ENCODE peak calls at places on chromosomes 16 and 17, in eight cellular contexts. One of them, this sample, is unnamed.

GRCh38 chr16:74984194-74984669 is 691 bp downstream of the WDR59 start:
- DNase-seq in thyroid gland: peak; percentile 11
- DNase-seq in breast epithelium: no peak
- DNase-seq in heart left ventricle: no peak
- DNase-seq in tibial nerve: no peak
- DNase-seq in Peyer's patch: no peak
- DNase-seq in uterus: no peak
- DNase-seq in suprapubic skin: no peak
- DNase-seq in this sample: no peak

GRCh38 chr17:40499551-40500189 is 1.8 kb downstream of the TNS4 start:
- DNase-seq in thyroid gland: peak; percentile 99
- DNase-seq in breast epithelium: peak; percentile 94
- DNase-seq in heart left ventricle: peak; percentile 89
- DNase-seq in tibial nerve: peak; percentile 76
- DNase-seq in Peyer's patch: peak; percentile 90
- DNase-seq in uterus: peak; percentile 90
- DNase-seq in suprapubic skin: peak; percentile 93
- DNase-seq in this sample: peak; percentile 95

GRCh38 chr16:58494981-58495860 is 4.7 kb upstream of the NDRG4 start:
- DNase-seq in thyroid gland: peak; percentile 45
- DNase-seq in breast epithelium: peak; percentile 68
- DNase-seq in heart left ventricle: peak; percentile 89
- DNase-seq in tibial nerve: peak; percentile 81
- DNase-seq in Peyer's patch: peak; percentile 65
- DNase-seq in uterus: peak; percentile 74
- DNase-seq in suprapubic skin: no peak
- DNase-seq in this sample: peak; percentile 87

GRCh38 chr16:86117235-86117634 is 218.3 kb downstream of the IRF8 start:
- DNase-seq in thyroid gland: no peak
- DNase-seq in breast epithelium: no peak
- DNase-seq in heart left ventricle: no peak
- DNase-seq in tibial nerve: no peak
- DNase-seq in Peyer's patch: peak; percentile 19
- DNase-seq in uterus: no peak
- DNase-seq in suprapubic skin: no peak
- DNase-seq in this sample: no peak

GRCh38 chr17:47703191-47703591 is 9.2 kb downstream of the TBKBP1 start:
- DNase-seq in thyroid gland: no peak
- DNase-seq in breast epithelium: no peak
- DNase-seq in heart left ventricle: no peak
- DNase-seq in tibial nerve: no peak
- DNase-seq in Peyer's patch: peak; percentile 68
- DNase-seq in uterus: no peak
- DNase-seq in suprapubic skin: no peak
- DNase-seq in this sample: no peak

GRCh38 chr16:66240996-66241395 is 125.5 kb upstream of the CDH5 start:
- DNase-seq in thyroid gland: no peak
- DNase-seq in breast epithelium: peak; percentile 35
- DNase-seq in heart left ventricle: no peak
- DNase-seq in tibial nerve: no peak
- DNase-seq in Peyer's patch: no peak
- DNase-seq in uterus: no peak
- DNase-seq in suprapubic skin: no peak
- DNase-seq in this sample: no peak

GRCh38 chr17:67027031-67027628 is 17.2 kb upstream of the CACNG1 start:
- DNase-seq in thyroid gland: no peak
- DNase-seq in breast epithelium: no peak
- DNase-seq in heart left ventricle: peak; percentile 35
- DNase-seq in tibial nerve: no peak
- DNase-seq in Peyer's patch: no peak
- DNase-seq in uterus: no peak
- DNase-seq in suprapubic skin: no peak
- DNase-seq in this sample: no peak

GRCh38 chr16:77945126-77945525 is 77.2 kb upstream of the CLEC3A start:
- DNase-seq in thyroid gland: no peak
- DNase-seq in breast epithelium: no peak
- DNase-seq in heart left ventricle: no peak
- DNase-seq in tibial nerve: no peak
- DNase-seq in Peyer's patch: no peak
- DNase-seq in uterus: no peak
- DNase-seq in suprapubic skin: no peak
- DNase-seq in this sample: no peak

GRCh38 chr17:15659663-15660062 is 24.4 kb downstream of the TRIM16 start:
- DNase-seq in thyroid gland: peak; percentile 98
- DNase-seq in breast epithelium: peak; percentile 56
- DNase-seq in heart left ventricle: peak; percentile 56
- DNase-seq in tibial nerve: no peak
- DNase-seq in Peyer's patch: no peak
- DNase-seq in uterus: no peak
- DNase-seq in suprapubic skin: no peak
- DNase-seq in this sample: peak; percentile 73

GRCh38 chr16:31700200-31700529 is 172.5 kb downstream of the AHSP start:
- DNase-seq in thyroid gland: no peak
- DNase-seq in breast epithelium: no peak
- DNase-seq in heart left ventricle: no peak
- DNase-seq in tibial nerve: no peak
- DNase-seq in Peyer's patch: no peak
- DNase-seq in uterus: no peak
- DNase-seq in suprapubic skin: peak; percentile 89
- DNase-seq in this sample: no peak

GRCh38 chr16:31698901-31699300 is 171.2 kb downstream of the AHSP start:
- DNase-seq in thyroid gland: no peak
- DNase-seq in breast epithelium: no peak
- DNase-seq in heart left ventricle: no peak
- DNase-seq in tibial nerve: no peak
- DNase-seq in Peyer's patch: no peak
- DNase-seq in uterus: no peak
- DNase-seq in suprapubic skin: no peak
- DNase-seq in this sample: no peak

GRCh38 chr16:31700530-31701388 is 172.8 kb upstream of the ZNF267 start:
- DNase-seq in thyroid gland: peak; percentile 97
- DNase-seq in breast epithelium: peak; percentile 90
- DNase-seq in heart left ventricle: peak; percentile 84
- DNase-seq in tibial nerve: peak; percentile 75
- DNase-seq in Peyer's patch: peak; percentile 97
- DNase-seq in uterus: peak; percentile 81
- DNase-seq in suprapubic skin: no peak
- DNase-seq in this sample: peak; percentile 75

GRCh38 chr16:31697744-31698125 is 170.0 kb downstream of the AHSP start:
- DNase-seq in thyroid gland: no peak
- DNase-seq in breast epithelium: no peak
- DNase-seq in heart left ventricle: no peak
- DNase-seq in tibial nerve: no peak
- DNase-seq in Peyer's patch: no peak
- DNase-seq in uterus: no peak
- DNase-seq in suprapubic skin: no peak
- DNase-seq in this sample: no peak

GRCh38 chr16:31699601-31700000 is 171.9 kb downstream of the AHSP start:
- DNase-seq in thyroid gland: no peak
- DNase-seq in breast epithelium: no peak
- DNase-seq in heart left ventricle: no peak
- DNase-seq in tibial nerve: no peak
- DNase-seq in Peyer's patch: no peak
- DNase-seq in uterus: no peak
- DNase-seq in suprapubic skin: no peak
- DNase-seq in this sample: no peak
- H3K4me3 ChIP-seq in thyroid gland: no peak overlapping the region
- H3K4me3 ChIP-seq in breast epithelium: no peak overlapping the region
- H3K4me3 ChIP-seq in heart left ventricle: no peak overlapping the region
- H3K4me3 ChIP-seq in tibial nerve: no peak overlapping the region
- H3K4me3 ChIP-seq in Peyer's patch: no peak overlapping the region
- H3K4me3 ChIP-seq in uterus: no peak overlapping the region
- H3K4me3 ChIP-seq in suprapubic skin: no peak overlapping the region
- H3K4me3 ChIP-seq in this sample: no peak overlapping the region

GRCh38 chr17:55238197-55238930 is 26.4 kb upstream of the HLF start:
- DNase-seq in thyroid gland: peak; percentile 96
- DNase-seq in breast epithelium: peak; percentile 93
- DNase-seq in heart left ventricle: peak; percentile 95
- DNase-seq in tibial nerve: peak; percentile 92
- DNase-seq in Peyer's patch: peak; percentile 95
- DNase-seq in uterus: peak; percentile 97
- DNase-seq in suprapubic skin: peak; percentile 96
- DNase-seq in this sample: peak; percentile 94
- TF ChIP-seq POLR2A in thyroid gland: no peak
- TF ChIP-seq POLR2A in breast epithelium: no peak
- TF ChIP-seq POLR2A in heart left ventricle: no peak
- TF ChIP-seq POLR2A in tibial nerve: no peak
- TF ChIP-seq POLR2A in Peyer's patch: peak; percentile 37
- TF ChIP-seq POLR2A in uterus: peak; percentile 40
- TF ChIP-seq POLR2A in suprapubic skin: no peak
- TF ChIP-seq POLR2A in this sample: peak; percentile 84

GRCh38 chr17:29008591-29008990 is 2.8 kb upstream of the SEZ6 start:
- DNase-seq in thyroid gland: no peak
- DNase-seq in breast epithelium: no peak
- DNase-seq in heart left ventricle: no peak
- DNase-seq in tibial nerve: no peak
- DNase-seq in Peyer's patch: no peak
- DNase-seq in uterus: no peak
- DNase-seq in suprapubic skin: no peak
- DNase-seq in this sample: no peak
- H3K27me3 ChIP-seq in thyroid gland: peaks cover 10% of the 10 kb centered on the region
- H3K27me3 ChIP-seq in breast epithelium: peaks cover 5% of the 10 kb centered on the region
- H3K27me3 ChIP-seq in heart left ventricle: peaks cover 46% of the 10 kb centered on the region
- H3K27me3 ChIP-seq in tibial nerve: no peaks in the 10 kb centered on the region
- H3K27me3 ChIP-seq in Peyer's patch: peaks cover 4% of the 10 kb centered on the region
- H3K27me3 ChIP-seq in uterus: peaks cover 11% of the 10 kb centered on the region
- H3K27me3 ChIP-seq in suprapubic skin: peaks cover 66% of the 10 kb centered on the region
- H3K27me3 ChIP-seq in this sample: peaks cover 19% of the 10 kb centered on the region

GRCh38 chr17:9283909-9284308 is 262.6 kb downstream of the NTN1 start:
- DNase-seq in thyroid gland: no peak
- DNase-seq in breast epithelium: no peak
- DNase-seq in heart left ventricle: no peak
- DNase-seq in tibial nerve: no peak
- DNase-seq in Peyer's patch: no peak
- DNase-seq in uterus: no peak
- DNase-seq in suprapubic skin: no peak
- DNase-seq in this sample: no peak
- H3K4me3 ChIP-seq in thyroid gland: no peak overlapping the region
- H3K4me3 ChIP-seq in breast epithelium: no peak overlapping the region
- H3K4me3 ChIP-seq in heart left ventricle: no peak overlapping the region
- H3K4me3 ChIP-seq in tibial nerve: no peak overlapping the region
- H3K4me3 ChIP-seq in Peyer's patch: no peak overlapping the region
- H3K4me3 ChIP-seq in uterus: no peak overlapping the region
- H3K4me3 ChIP-seq in suprapubic skin: no peak overlapping the region
- H3K4me3 ChIP-seq in this sample: no peak overlapping the region

DNA sequence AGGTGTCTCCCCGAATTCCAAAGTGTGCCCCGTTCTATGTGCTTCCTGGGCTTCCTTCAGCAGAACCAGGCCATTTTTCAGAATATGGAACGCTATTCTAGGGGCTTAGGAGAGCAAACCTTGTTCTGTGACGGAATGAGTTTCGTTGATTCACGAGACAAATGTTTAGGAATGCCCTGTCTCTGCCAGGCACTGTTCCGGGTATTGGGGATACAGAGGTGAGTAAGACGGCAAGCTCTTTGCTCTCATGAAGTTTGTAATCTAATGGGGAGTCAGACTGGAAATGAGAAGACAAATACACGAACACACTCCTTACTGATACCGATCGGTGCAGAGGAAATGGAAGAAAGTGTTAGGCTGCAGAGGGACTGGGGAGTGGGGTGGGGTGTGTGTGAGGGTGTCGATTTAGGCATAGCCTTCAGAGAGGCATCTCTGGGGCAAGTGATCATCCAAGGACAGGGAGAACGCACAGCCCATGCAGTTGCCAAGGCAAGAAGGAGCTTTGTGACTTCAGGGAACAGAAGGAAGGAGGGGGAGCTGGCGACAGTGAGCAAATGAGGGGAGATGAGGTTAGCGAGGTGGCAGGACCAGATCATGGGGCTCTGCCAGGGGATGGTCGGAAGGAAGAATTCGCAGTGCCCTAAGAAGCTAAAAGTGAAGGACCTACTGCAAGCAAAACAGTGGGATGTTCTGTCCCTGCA is 189.6 kb downstream of the MSI2 start:
- DNase-seq in thyroid gland: no peak
- DNase-seq in breast epithelium: no peak
- DNase-seq in heart left ventricle: no peak
- DNase-seq in tibial nerve: no peak
- DNase-seq in Peyer's patch: no peak
- DNase-seq in uterus: no peak
- DNase-seq in suprapubic skin: no peak
- DNase-seq in this sample: no peak
- TF ChIP-seq POLR2A in thyroid gland: no peak
- TF ChIP-seq POLR2A in breast epithelium: no peak
- TF ChIP-seq POLR2A in heart left ventricle: no peak
- TF ChIP-seq POLR2A in tibial nerve: no peak
- TF ChIP-seq POLR2A in Peyer's patch: no peak
- TF ChIP-seq POLR2A in uterus: no peak
- TF ChIP-seq POLR2A in suprapubic skin: no peak
- TF ChIP-seq POLR2A in this sample: no peak

This sample was measured in adrenal gland.